ENCODE peak calls at places on chromosomes 16 and 17, in six cellular contexts. I, O, A, G, T and C are unnamed samples.
A peak's percentile ranks its signal among the peaks of the same experiment; 100 is the strongest.

GRCh38 chr17:50684612-50685333 is 22.9 kb downstream of the ANKRD40 start:
- DNase-seq in G (no peak), T (no peak), I (no peak), A (no peak), O (no peak), C (no peak)

GRCh38 chr17:75270218-75270965 is 639 bp downstream of the MIF4GD start:
- DNase-seq in T (no peak), I (peak; percentile 81), A (no peak), O (peak; percentile 78), G (peak; percentile 15), C (peak; percentile 39)

GRCh38 chr17:78341559-78342437 is 18.1 kb downstream of the SOCS3 start:
- DNase-seq in A (no peak), O (peak; percentile 85), G (no peak), T (no peak), I (peak; percentile 83), C (no peak)

GRCh38 chr17:78359216-78359935 is 501 bp downstream of the SOCS3 start:
- DNase-seq in T (no peak), I (peak; percentile 48), G (peak; percentile 48), O (peak; percentile 61), A (no peak), C (no peak)

GRCh38 chr17:42088736-42089135 is 9.5 kb downstream of the ZNF385C start:
- DNase-seq in A (no peak), I (no peak), O (no peak), G (no peak), T (no peak), C (no peak)

GRCh38 chr16:55047331-55047730 is 116.7 kb downstream of the IRX5 start:
- DNase-seq in O (no peak), T (no peak), I (no peak), G (no peak), A (no peak), C (no peak)

GRCh38 chr17:77619851-77620250 is 338.7 kb upstream of the TNRC6C start:
- DNase-seq in O (peak; percentile 90), G (no peak), T (no peak), A (no peak), I (peak; percentile 83), C (peak; percentile 42)

GRCh38 chr17:12256380-12256995 is 235.8 kb downstream of the MAP2K4 start:
- DNase-seq in A (no peak), O (peak; percentile 84), G (no peak), I (peak; percentile 54), T (no peak), C (peak; percentile 10)

GRCh38 chr17:8707232-8707590 is 37.4 kb downstream of the CCDC42 start:
- DNase-seq in T (no peak), I (no peak), O (no peak), G (no peak), A (no peak), C (no peak)